ENCODE peak calls at places on chromosomes 16 and 17, in six cellular contexts. One of them, this sample, is unnamed. For H3K9me3, the result is how much of the 10 kb centered on the place peaks cover.

GRCh38 chr16:57341062-57341440 is 17.5 kb upstream of the CCL22 start:
- DNase-seq in transverse colon: no peak
- DNase-seq in stomach: no peak
- DNase-seq in prostate gland: no peak
- DNase-seq in IMR-90: no peak
- DNase-seq in AG04450: no peak
- DNase-seq in this sample: no peak

GRCh38 chr16:69329369-69330285 is 761 bp downstream of the PDF start:
- DNase-seq in transverse colon: peak
- DNase-seq in stomach: no peak
- DNase-seq in AG04450: no peak
- DNase-seq in IMR-90: no peak
- DNase-seq in prostate gland: no peak
- DNase-seq in this sample: no peak

GRCh38 chr17:50056217-50056960 is 479 bp downstream of the ITGA3 start:
- DNase-seq in IMR-90: peak
- DNase-seq in transverse colon: peak
- DNase-seq in prostate gland: peak
- DNase-seq in AG04450: no peak
- DNase-seq in stomach: peak
- DNase-seq in this sample: peak

GRCh38 chr16:1800703-1801102 is 7.2 kb upstream of the IGFALS start:
- DNase-seq in transverse colon: no peak
- DNase-seq in IMR-90: no peak
- DNase-seq in stomach: no peak
- DNase-seq in prostate gland: no peak
- DNase-seq in AG04450: no peak
- DNase-seq in this sample: no peak

GRCh38 chr16:23700509-23700908 is 12.5 kb downstream of the ERN2 start:
- DNase-seq in transverse colon: peak
- DNase-seq in IMR-90: no peak
- DNase-seq in prostate gland: no peak
- DNase-seq in stomach: no peak
- DNase-seq in AG04450: no peak
- DNase-seq in this sample: no peak

GRCh38 chr17:30956764-30957374 is 14.0 kb upstream of the RNF135 start:
- DNase-seq in stomach: no peak
- DNase-seq in transverse colon: no peak
- DNase-seq in prostate gland: no peak
- DNase-seq in IMR-90: no peak
- DNase-seq in AG04450: no peak
- DNase-seq in this sample: peak

GRCh38 chr17:41812176-41813038 is at the start of gene FKBP10:
- DNase-seq in transverse colon: peak
- DNase-seq in stomach: peak
- DNase-seq in IMR-90: peak
- DNase-seq in prostate gland: peak
- DNase-seq in AG04450: peak
- DNase-seq in this sample: peak

GRCh38 chr16:86261379-86261778 is 248.9 kb upstream of the FOXF1 start:
- DNase-seq in stomach: no peak
- DNase-seq in transverse colon: no peak
- DNase-seq in IMR-90: peak
- DNase-seq in AG04450: no peak
- DNase-seq in prostate gland: no peak
- DNase-seq in this sample: peak

GRCh38 chr16:46883353-46883689 is 841 bp upstream of the GPT2 start:
- DNase-seq in stomach: no peak
- DNase-seq in AG04450: no peak
- DNase-seq in transverse colon: peak
- DNase-seq in IMR-90: no peak
- DNase-seq in prostate gland: peak
- DNase-seq in this sample: no peak

GRCh38 chr16:974001-974601 is 3.3 kb upstream of the LMF1 start:
- DNase-seq in IMR-90: no peak
- DNase-seq in stomach: no peak
- DNase-seq in transverse colon: peak
- DNase-seq in AG04450: no peak
- DNase-seq in prostate gland: no peak
- DNase-seq in this sample: peak

GRCh38 chr17:27939489-27940465 is 46.6 kb upstream of the LYRM9 start:
- DNase-seq in IMR-90: no peak
- DNase-seq in transverse colon: no peak
- DNase-seq in AG04450: no peak
- DNase-seq in stomach: no peak
- DNase-seq in prostate gland: no peak
- DNase-seq in this sample: no peak

GRCh38 chr16:67423015-67423414 is 6.7 kb upstream of the ZDHHC1 start:
- DNase-seq in stomach: no peak
- DNase-seq in transverse colon: no peak
- DNase-seq in prostate gland: no peak
- DNase-seq in IMR-90: no peak
- DNase-seq in AG04450: no peak
- DNase-seq in this sample: no peak

GRCh38 chr17:78185981-78186688 is 717 bp downstream of the TK1 start:
- DNase-seq in IMR-90: no peak
- DNase-seq in transverse colon: peak
- DNase-seq in stomach: no peak
- DNase-seq in prostate gland: no peak
- DNase-seq in AG04450: no peak
- DNase-seq in this sample: no peak

GRCh38 chr17:81291662-81292061 is 3.4 kb downstream of the SLC38A10 start:
- DNase-seq in AG04450: no peak
- DNase-seq in stomach: peak
- DNase-seq in IMR-90: peak
- DNase-seq in prostate gland: peak
- DNase-seq in transverse colon: peak
- DNase-seq in this sample: peak

GRCh38 chr16:391885-392335 is 5.1 kb upstream of the NME4 start:
- DNase-seq in AG04450: peak
- DNase-seq in stomach: peak
- DNase-seq in transverse colon: peak
- DNase-seq in IMR-90: peak
- DNase-seq in prostate gland: no peak
- DNase-seq in this sample: peak

GRCh38 chr16:79146-80054 is 1.4 kb downstream of the MPG start:
- DNase-seq in prostate gland: no peak
- DNase-seq in transverse colon: no peak
- DNase-seq in IMR-90: peak
- DNase-seq in stomach: no peak
- DNase-seq in AG04450: no peak
- DNase-seq in this sample: peak

GRCh38 chr16:79156761-79157160 is 443.8 kb downstream of the MAF start:
- DNase-seq in prostate gland: no peak
- DNase-seq in transverse colon: no peak
- DNase-seq in stomach: no peak
- DNase-seq in IMR-90: no peak
- DNase-seq in AG04450: no peak
- DNase-seq in this sample: no peak

GRCh38 chr17:70378005-70378404 is 208.7 kb downstream of the KCNJ2 start:
- DNase-seq in prostate gland: no peak
- DNase-seq in stomach: no peak
- DNase-seq in transverse colon: no peak
- DNase-seq in AG04450: no peak
- DNase-seq in IMR-90: no peak
- DNase-seq in this sample: no peak

GRCh38 chr16:2194852-2195315 is 1.5 kb downstream of the CASKIN1 start:
- DNase-seq in prostate gland: peak
- DNase-seq in IMR-90: peak
- DNase-seq in transverse colon: peak
- DNase-seq in stomach: peak
- DNase-seq in AG04450: no peak
- DNase-seq in this sample: peak

GRCh38 chr16:30368122-30368791 is 2.0 kb downstream of the TBC1D10B start:
- DNase-seq in AG04450: no peak
- DNase-seq in transverse colon: no peak
- DNase-seq in prostate gland: no peak
- DNase-seq in IMR-90: peak
- DNase-seq in stomach: no peak
- DNase-seq in this sample: peak

GRCh38 chr17:81094224-81094743 is 59.3 kb downstream of the BAIAP2 start:
- DNase-seq in stomach: no peak
- DNase-seq in IMR-90: no peak
- DNase-seq in prostate gland: no peak
- DNase-seq in transverse colon: no peak
- DNase-seq in AG04450: no peak
- DNase-seq in this sample: no peak

GRCh38 chr17:76072149-76072858 is at the start of gene SRP68:
- DNase-seq in transverse colon: peak
- DNase-seq in IMR-90: peak
- DNase-seq in prostate gland: peak
- DNase-seq in AG04450: peak
- DNase-seq in stomach: peak
- DNase-seq in this sample: peak

GRCh38 chr16:79767597-79768280 is 167.2 kb upstream of the MAF start:
- DNase-seq in IMR-90: no peak
- DNase-seq in stomach: peak
- DNase-seq in prostate gland: peak
- DNase-seq in AG04450: no peak
- DNase-seq in transverse colon: peak
- DNase-seq in this sample: peak

GRCh38 chr17:78979780-78980623 is at the start of gene LGALS3BP:
- DNase-seq in AG04450: peak
- DNase-seq in stomach: peak
- DNase-seq in transverse colon: peak
- DNase-seq in prostate gland: peak
- DNase-seq in IMR-90: peak
- DNase-seq in this sample: peak

GRCh38 chr16:64952177-64952576 is 169.7 kb downstream of the CDH11 start:
- DNase-seq in transverse colon: no peak
- DNase-seq in prostate gland: no peak
- DNase-seq in stomach: no peak
- DNase-seq in AG04450: peak
- DNase-seq in IMR-90: peak
- DNase-seq in this sample: no peak

GRCh38 chr16:1133271-1133670 is 19.6 kb upstream of the CACNA1H start:
- DNase-seq in IMR-90: no peak
- DNase-seq in prostate gland: no peak
- DNase-seq in AG04450: no peak
- DNase-seq in stomach: no peak
- DNase-seq in transverse colon: no peak
- DNase-seq in this sample: no peak

GRCh38 chr17:2023692-2024571 is 1.2 kb downstream of the RTN4RL1 start:
- DNase-seq in IMR-90: peak
- DNase-seq in stomach: no peak
- DNase-seq in AG04450: no peak
- DNase-seq in transverse colon: peak
- DNase-seq in prostate gland: no peak
- DNase-seq in this sample: peak

GRCh38 chr17:79974786-79975497 is 60.7 kb downstream of the TBC1D16 start:
- DNase-seq in AG04450: no peak
- DNase-seq in IMR-90: no peak
- DNase-seq in prostate gland: no peak
- DNase-seq in transverse colon: no peak
- DNase-seq in stomach: peak
- DNase-seq in this sample: no peak

GRCh38 chr16:85615014-85615851 is 2.1 kb downstream of the GSE1 start:
- DNase-seq in transverse colon: peak
- DNase-seq in AG04450: no peak
- DNase-seq in prostate gland: peak
- DNase-seq in IMR-90: no peak
- DNase-seq in stomach: peak
- DNase-seq in this sample: peak

GRCh38 chr17:55273579-55274370 is 9.0 kb downstream of the HLF start:
- DNase-seq in IMR-90: no peak
- DNase-seq in AG04450: no peak
- DNase-seq in stomach: peak
- DNase-seq in prostate gland: peak
- DNase-seq in transverse colon: peak
- DNase-seq in this sample: no peak
- H3K27ac ChIP-seq in IMR-90: no peak
- H3K27ac ChIP-seq in AG04450: no peak
- H3K27ac ChIP-seq in stomach: peak
- H3K27ac ChIP-seq in prostate gland: peak
- H3K27ac ChIP-seq in transverse colon: peak
- H3K27ac ChIP-seq in this sample: no peak

GRCh38 chr17:21688293-21688949 is 3.9 kb upstream of the KCNJ18 start:
- DNase-seq in stomach: no peak
- DNase-seq in transverse colon: no peak
- DNase-seq in IMR-90: no peak
- DNase-seq in AG04450: no peak
- DNase-seq in prostate gland: no peak
- DNase-seq in this sample: no peak
- H3K9me3 ChIP-seq in stomach: under half
- H3K9me3 ChIP-seq in transverse colon: under half
- H3K9me3 ChIP-seq in IMR-90: under half
- H3K9me3 ChIP-seq in AG04450: half or more
- H3K9me3 ChIP-seq in prostate gland: under half
- H3K9me3 ChIP-seq in this sample: under half

GRCh38 chr17:73663614-73664013 is 19.4 kb upstream of the SDK2 start:
- DNase-seq in transverse colon: no peak
- DNase-seq in stomach: no peak
- DNase-seq in prostate gland: no peak
- DNase-seq in IMR-90: no peak
- DNase-seq in AG04450: no peak
- DNase-seq in this sample: no peak

GRCh38 chr17:73669771-73670170 is 25.5 kb upstream of the SDK2 start:
- DNase-seq in transverse colon: no peak
- DNase-seq in IMR-90: no peak
- DNase-seq in prostate gland: no peak
- DNase-seq in stomach: no peak
- DNase-seq in AG04450: no peak
- DNase-seq in this sample: no peak

DNA sequence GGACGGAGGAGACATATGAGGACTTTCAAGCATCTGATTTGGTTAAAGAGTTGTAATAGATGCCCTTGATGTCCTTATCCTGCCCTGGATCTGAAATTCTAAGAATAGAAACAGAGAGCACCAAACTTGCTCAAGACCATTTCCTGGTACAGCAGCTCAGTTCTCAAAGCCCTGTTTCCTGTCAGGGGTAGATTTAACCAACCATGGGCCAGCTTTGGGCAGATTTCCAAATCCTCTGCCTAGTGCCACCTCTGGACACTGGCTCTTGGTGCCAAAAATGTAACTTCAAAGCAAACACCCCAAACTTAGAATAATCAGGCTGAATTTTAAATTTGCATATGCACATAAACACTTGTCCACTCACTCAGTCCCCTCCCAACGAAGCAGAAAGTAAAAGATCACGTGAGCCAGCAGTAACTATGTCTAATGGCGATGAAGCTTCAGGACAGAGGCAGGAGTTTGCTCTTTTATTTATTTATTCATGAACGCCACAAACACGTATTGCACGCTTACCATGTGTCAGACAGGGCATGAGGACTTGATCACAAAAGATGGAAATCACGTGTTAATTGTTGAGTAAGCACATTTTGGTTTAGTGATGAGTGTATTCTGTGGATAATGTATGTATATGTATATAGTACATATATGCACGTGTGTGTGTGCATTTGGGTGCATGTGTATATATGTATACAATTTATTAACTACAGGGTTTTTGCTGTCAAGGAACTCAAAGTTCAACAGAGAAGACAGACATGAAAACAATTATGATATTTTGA is 23.1 kb upstream of the SDK2 start:
- DNase-seq in AG04450: no peak
- DNase-seq in prostate gland: no peak
- DNase-seq in IMR-90: no peak
- DNase-seq in transverse colon: no peak
- DNase-seq in stomach: no peak
- DNase-seq in this sample: no peak
- H3K27ac ChIP-seq in AG04450: no peak
- H3K27ac ChIP-seq in prostate gland: no peak
- H3K27ac ChIP-seq in IMR-90: no peak
- H3K27ac ChIP-seq in transverse colon: no peak
- H3K27ac ChIP-seq in stomach: no peak
- H3K27ac ChIP-seq in this sample: no peak

GRCh38 chr16:82924075-82924854 is 297.5 kb downstream of the CDH13 start:
- DNase-seq in prostate gland: peak
- DNase-seq in AG04450: no peak
- DNase-seq in IMR-90: no peak
- DNase-seq in transverse colon: peak
- DNase-seq in stomach: no peak
- DNase-seq in this sample: peak
- H3K9me3 ChIP-seq in prostate gland: under half
- H3K9me3 ChIP-seq in AG04450: under half
- H3K9me3 ChIP-seq in IMR-90: under half
- H3K9me3 ChIP-seq in transverse colon: under half
- H3K9me3 ChIP-seq in stomach: under half
- H3K9me3 ChIP-seq in this sample: under half